ENCODE peak calls at places on chromosomes 2 and 18, in ten cellular contexts. I is aorta; H is brain microvascular endothelial cell; Z is CD4-positive, alpha-beta T cell; U is body of pancreas; Y is CD8-positive, alpha-beta memory T cell; D is PC-9; B is SJSA1; O is H1; V is lower lobe of right lung. E is an unnamed sample.
A peak's percentile ranks its signal among the peaks of the same experiment; 100 is the strongest.

GRCh38 chr2:61218817-61219170 is 56.8 kb downstream of the C2orf74 start:
- DNase-seq in V (no peak), D (no peak), I (no peak), Y (no peak), Z (no peak), B (no peak), U (no peak), H (no peak), O (no peak), E (no peak)

GRCh38 chr2:134402385-134402784 is 148.5 kb downstream of the MGAT5 start:
- DNase-seq in Y (no peak), Z (no peak), B (no peak), D (no peak), H (peak; percentile 49), I (no peak), V (no peak), U (no peak), O (no peak), E (peak; percentile 77)

GRCh38 chr2:62452701-62453449 is 53.1 kb downstream of the TMEM17 start:
- DNase-seq in D (no peak), U (no peak), B (no peak), H (no peak), V (no peak), Y (no peak), I (no peak), O (no peak), Z (no peak), E (no peak)

GRCh38 chr2:25250331-25251031 is 82.1 kb upstream of the POMC start:
- DNase-seq in Z (peak; percentile 14), H (peak; percentile 73), O (no peak), U (no peak), B (no peak), Y (no peak), D (no peak), V (no peak), I (no peak), E (no peak)

GRCh38 chr2:143901185-143901842 is 618.6 kb downstream of the ZEB2 start:
- DNase-seq in Y (no peak), V (no peak), Z (no peak), B (peak; percentile 72), H (peak; percentile 31), U (no peak), O (no peak), D (peak; percentile 69), I (no peak), E (no peak)

GRCh38 chr2:223760838-223761502 is 76.4 kb downstream of the AP1S3 start:
- DNase-seq in I (no peak), V (no peak), D (peak; percentile 91), O (no peak), B (peak; percentile 60), Z (peak; percentile 18), U (no peak), H (peak; percentile 83), Y (peak; percentile 52), E (no peak)

GRCh38 chr2:88188741-88189140 is 18.6 kb downstream of the THNSL2 start:
- DNase-seq in O (no peak), H (no peak), U (no peak), D (no peak), Z (no peak), V (no peak), I (no peak), B (no peak), Y (no peak), E (no peak)

GRCh38 chr2:154699560-154699901 is 1.0 kb downstream of the KCNJ3 start:
- DNase-seq in H (no peak), O (no peak), B (no peak), D (no peak), Y (no peak), Z (no peak), V (no peak), U (no peak), I (no peak), E (no peak)

GRCh38 chr2:188494906-188495305 is 203.2 kb downstream of the GULP1 start:
- DNase-seq in Z (no peak), I (no peak), B (no peak), Y (no peak), H (no peak), D (no peak), O (no peak), V (no peak), U (no peak), E (no peak)

GRCh38 chr18:79789901-79790885 is 7.5 kb upstream of the KCNG2 start:
- DNase-seq in Z (no peak), H (no peak), U (no peak), Y (no peak), I (peak; percentile 71), B (no peak), V (no peak), D (no peak), O (no peak), E (no peak)

GRCh38 chr18:66616523-66616983 is 12.7 kb upstream of the CDH19 start:
- DNase-seq in U (no peak), Y (no peak), D (no peak), H (no peak), Z (no peak), B (no peak), I (no peak), O (peak; percentile 52), V (no peak), E (no peak)

GRCh38 chr2:170587117-170587516 is 128.0 kb upstream of the SP5 start:
- DNase-seq in I (no peak), Y (no peak), B (no peak), H (no peak), O (no peak), D (no peak), Z (no peak), V (no peak), U (no peak), E (no peak)

GRCh38 chr18:61724532-61724931 is 168.3 kb downstream of the RNF152 start:
- DNase-seq in B (no peak), Y (no peak), I (no peak), V (no peak), H (no peak), U (no peak), Z (no peak), O (no peak), D (no peak), E (no peak)

GRCh38 chr2:45944075-45944474 is 292.6 kb downstream of the PRKCE start:
- DNase-seq in I (no peak), D (peak; percentile 60), Z (no peak), H (peak; percentile 75), U (no peak), O (no peak), V (no peak), B (peak; percentile 32), Y (no peak), E (no peak)

GRCh38 chr2:16106619-16107018 is 166.3 kb downstream of the MYCN start:
- DNase-seq in V (no peak), Y (no peak), U (no peak), D (no peak), Z (no peak), B (no peak), O (no peak), I (no peak), H (no peak), E (no peak)

GRCh38 chr18:68796936-68797690 is 767 bp upstream of the CCDC102B start:
- DNase-seq in V (peak; percentile 25), B (peak; percentile 45), Z (no peak), O (no peak), Y (no peak), U (no peak), I (no peak), D (no peak), H (peak; percentile 95), E (no peak)

GRCh38 chr18:21090680-21091079 is 20.9 kb downstream of the ROCK1 start:
- DNase-seq in O (no peak), H (no peak), V (no peak), D (no peak), U (no peak), B (no peak), I (no peak), Z (no peak), Y (no peak), E (no peak)
- H3K27ac ChIP-seq in O (no peak overlapping the region), H (no peak overlapping the region), V (no peak overlapping the region), D (no peak overlapping the region), U (no peak overlapping the region), B (no peak overlapping the region), I (no peak overlapping the region), Z (no peak overlapping the region), Y (no peak overlapping the region), E (no peak overlapping the region)

GRCh38 chr2:239609583-239610310 is 208.9 kb upstream of the HDAC4 start:
- DNase-seq in D (no peak), Y (peak; percentile 18), B (no peak), Z (no peak), I (peak; percentile 51), H (no peak), U (no peak), V (peak; percentile 43), O (no peak), E (no peak)
- H3K27me3 ChIP-seq in D (peaks cover 91% of the 10 kb centered on the region), Y (no peaks in the 10 kb centered on the region), B (peaks cover 2% of the 10 kb centered on the region), Z (peaks cover 4% of the 10 kb centered on the region), I (no peaks in the 10 kb centered on the region), H (no peaks in the 10 kb centered on the region), U (no peaks in the 10 kb centered on the region), V (no peaks in the 10 kb centered on the region), O (no peaks in the 10 kb centered on the region), E (no peaks in the 10 kb centered on the region)

DNA sequence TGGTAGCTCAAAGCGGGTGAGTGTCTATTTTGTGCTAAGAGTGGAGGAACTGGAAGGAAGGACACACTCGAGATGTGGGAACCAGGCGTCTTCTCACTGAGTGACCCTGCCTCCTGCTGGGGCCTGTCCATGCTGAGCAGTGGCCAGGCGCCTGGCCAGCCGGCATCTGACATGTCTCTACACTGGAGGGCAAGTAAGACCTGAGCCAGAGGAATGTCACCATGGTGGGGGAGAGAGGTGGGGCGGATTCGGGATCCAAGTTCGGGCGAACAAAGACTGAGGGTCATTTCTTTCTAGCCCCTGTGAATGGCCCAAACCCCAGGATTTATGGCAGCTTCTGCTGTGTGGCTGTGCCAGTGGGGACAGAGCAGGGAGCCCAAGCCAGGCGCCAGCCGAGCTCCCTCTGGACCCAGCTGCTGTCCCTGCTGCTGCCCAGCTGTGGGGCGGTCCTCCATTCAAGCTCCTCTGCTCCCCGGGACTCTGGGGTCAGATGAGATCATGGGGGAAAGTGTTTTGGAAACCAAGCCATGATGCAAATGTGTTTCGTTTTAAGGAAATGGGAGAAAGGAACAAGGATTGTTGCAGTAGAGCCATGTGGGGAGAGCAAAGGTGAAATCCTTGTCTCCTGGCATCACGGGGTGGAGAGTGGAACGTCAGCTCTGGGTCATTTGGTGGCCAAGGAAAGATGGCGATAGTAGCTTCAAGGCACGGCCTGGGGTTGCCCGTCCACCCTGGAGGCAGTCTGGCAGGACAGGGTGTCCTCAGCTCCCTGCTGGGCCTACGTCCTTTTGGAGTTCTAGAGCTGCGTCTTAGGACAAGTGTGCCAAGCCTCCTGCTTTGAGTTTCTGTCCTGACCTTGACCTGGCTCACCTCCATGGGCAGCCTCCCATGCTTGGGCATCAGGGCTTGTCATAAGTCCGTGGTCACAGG is 8.1 kb downstream of the ACKR3 start:
- DNase-seq in V (no peak), U (peak; percentile 55), Y (no peak), O (no peak), H (no peak), D (no peak), I (peak; percentile 75), B (no peak), Z (no peak), E (peak; percentile 50)
- H3K27ac ChIP-seq in V (no peak overlapping the region), U (peak overlapping the region; percentile 77), Y (no peak overlapping the region), O (no peak overlapping the region), H (no peak overlapping the region), D (no peak overlapping the region), I (no peak overlapping the region), B (no peak overlapping the region), Z (no peak overlapping the region), E (peak overlapping the region; percentile 83)

DNA sequence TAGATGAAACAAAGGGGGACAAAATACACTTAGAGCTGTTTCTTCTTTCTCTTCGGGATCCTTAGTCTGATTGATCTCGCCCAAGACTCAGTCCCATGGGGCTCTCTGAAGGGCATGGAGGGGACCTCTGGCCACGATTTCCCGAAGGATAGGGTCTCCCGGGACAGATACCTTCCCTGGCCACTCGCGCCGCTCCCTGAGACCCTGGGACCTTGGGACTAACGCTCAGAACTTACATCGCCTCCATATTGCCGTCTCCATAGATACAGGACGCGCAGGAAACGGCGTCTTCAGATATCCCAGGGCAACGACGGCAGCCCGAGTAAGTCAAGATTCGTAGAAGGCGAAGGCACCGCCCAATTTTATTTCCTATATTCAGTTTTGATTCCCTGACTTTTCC is at the start of gene CFAP65:
- DNase-seq in Z (no peak), Y (no peak), U (peak; percentile 54), D (no peak), V (no peak), H (peak; percentile 51), I (peak; percentile 64), B (no peak), O (peak; percentile 86), E (peak; percentile 39)
- H3K27me3 ChIP-seq in Z (peaks cover 60% of the 10 kb centered on the region), Y (peaks cover 10% of the 10 kb centered on the region), U (peaks cover 9% of the 10 kb centered on the region), D (peaks cover 65% of the 10 kb centered on the region), V (peaks cover 47% of the 10 kb centered on the region), H (peaks cover 11% of the 10 kb centered on the region), I (no peaks in the 10 kb centered on the region), B (peaks cover 48% of the 10 kb centered on the region), O (no peaks in the 10 kb centered on the region), E (peaks cover 78% of the 10 kb centered on the region)

E was measured in tibial artery.